ENCODE peak calls at places on chromosomes 5 and 9, in six cellular contexts. One of them, this sample, is unnamed.

GRCh38 chr9:137070201-137070905 is at the start of gene SAPCD2:
- DNase-seq in AG04450: peak
- DNase-seq in NCI-H1694: peak
- DNase-seq in endothelial cell: peak
- DNase-seq in right cardiac atrium: peak
- DNase-seq in hypothalamus: peak
- DNase-seq in this sample: peak

GRCh38 chr5:80741015-80741414 is 86.2 kb upstream of the DHFR start:
- DNase-seq in AG04450: no peak
- DNase-seq in NCI-H1694: no peak
- DNase-seq in endothelial cell: no peak
- DNase-seq in right cardiac atrium: no peak
- DNase-seq in hypothalamus: no peak
- DNase-seq in this sample: no peak

GRCh38 chr9:136682710-136683109 is 4.5 kb downstream of the AGPAT2 start:
- DNase-seq in AG04450: no peak
- DNase-seq in NCI-H1694: no peak
- DNase-seq in endothelial cell: no peak
- DNase-seq in right cardiac atrium: no peak
- DNase-seq in hypothalamus: no peak
- DNase-seq in this sample: no peak

GRCh38 chr9:16505159-16505558 is 365.3 kb downstream of the BNC2 start:
- DNase-seq in AG04450: peak
- DNase-seq in NCI-H1694: no peak
- DNase-seq in endothelial cell: no peak
- DNase-seq in right cardiac atrium: no peak
- DNase-seq in hypothalamus: no peak
- DNase-seq in this sample: no peak

GRCh38 chr5:157558089-157558595 is 17.4 kb downstream of the ADAM19 start:
- DNase-seq in AG04450: no peak
- DNase-seq in NCI-H1694: no peak
- DNase-seq in endothelial cell: no peak
- DNase-seq in right cardiac atrium: no peak
- DNase-seq in hypothalamus: no peak
- DNase-seq in this sample: no peak

GRCh38 chr5:16456103-16456832 is 9.3 kb downstream of the ZNF622 start:
- DNase-seq in AG04450: peak
- DNase-seq in NCI-H1694: peak
- DNase-seq in endothelial cell: peak
- DNase-seq in right cardiac atrium: no peak
- DNase-seq in hypothalamus: no peak
- DNase-seq in this sample: peak

GRCh38 chr5:104942735-104943134 is 1380.1 kb upstream of the NUDT12 start:
- DNase-seq in AG04450: no peak
- DNase-seq in NCI-H1694: no peak
- DNase-seq in endothelial cell: no peak
- DNase-seq in right cardiac atrium: no peak
- DNase-seq in hypothalamus: no peak
- DNase-seq in this sample: no peak

GRCh38 chr5:33852327-33852726 is 39.5 kb downstream of the ADAMTS12 start:
- DNase-seq in AG04450: no peak
- DNase-seq in NCI-H1694: no peak
- DNase-seq in endothelial cell: no peak
- DNase-seq in right cardiac atrium: no peak
- DNase-seq in hypothalamus: no peak
- DNase-seq in this sample: no peak

GRCh38 chr9:8025532-8025931 is 226.0 kb upstream of the DMAC1 start:
- DNase-seq in AG04450: no peak
- DNase-seq in NCI-H1694: no peak
- DNase-seq in endothelial cell: no peak
- DNase-seq in right cardiac atrium: no peak
- DNase-seq in hypothalamus: no peak
- DNase-seq in this sample: no peak

GRCh38 chr5:134097221-134097620 is 17.3 kb upstream of the TCF7 start:
- DNase-seq in AG04450: no peak
- DNase-seq in NCI-H1694: no peak
- DNase-seq in endothelial cell: no peak
- DNase-seq in right cardiac atrium: no peak
- DNase-seq in hypothalamus: no peak
- DNase-seq in this sample: no peak

This sample was measured in NCI-H446 treated with DMSO at 0.1 percent for 48 hours.